ENCODE peak calls at places on chromosomes 6 and 20, in four cellular contexts. B, L, Z and U are unnamed samples.

GRCh38 chr6:118320652-118321051 is 227.4 kb upstream of the PLN start:
- DNase-seq in Z (peak), B (no peak), L (no peak), U (peak)

GRCh38 chr6:5135783-5136376 is 50.7 kb downstream of the PPP1R3G start:
- DNase-seq in Z (peak), L (no peak), B (no peak), U (no peak)

GRCh38 chr20:18653736-18654447 is 66.0 kb downstream of the DTD1 start:
- DNase-seq in L (no peak), Z (no peak), B (no peak), U (no peak)

GRCh38 chr20:52539891-52540290 is 348.3 kb upstream of the ZFP64 start:
- DNase-seq in B (no peak), Z (no peak), L (no peak), U (no peak)

GRCh38 chr6:69622230-69622629 is 174.6 kb downstream of the LMBRD1 start:
- DNase-seq in Z (peak), L (peak), B (peak), U (no peak)

GRCh38 chr6:48036316-48036715 is 74.7 kb downstream of the PTCHD4 start:
- DNase-seq in B (no peak), Z (no peak), L (no peak), U (no peak)

GRCh38 chr20:1241456-1241855 is 15.6 kb downstream of the RAD21L1 start:
- DNase-seq in Z (no peak), B (no peak), L (no peak), U (no peak)

GRCh38 chr6:20160541-20161283 is 51.6 kb downstream of the MBOAT1 start:
- DNase-seq in L (no peak), Z (no peak), B (no peak), U (no peak)

GRCh38 chr20:34008477-34008876 is 14.8 kb downstream of the RALY start:
- DNase-seq in Z (no peak), B (no peak), L (no peak), U (no peak)

GRCh38 chr20:36093804-36094145 is 60.8 kb upstream of the EPB41L1 start:
- DNase-seq in L (no peak), Z (no peak), B (no peak), U (no peak)

GRCh38 chr20:39473533-39473932 is 511.4 kb downstream of the DHX35 start:
- DNase-seq in L (no peak), Z (no peak), B (no peak), U (no peak)

GRCh38 chr6:124881898-124882579 is 80.2 kb upstream of the RNF217 start:
- DNase-seq in B (no peak), Z (no peak), L (no peak), U (peak)

GRCh38 chr6:100466410-100467143 is 1.9 kb upstream of the SIM1 start:
- DNase-seq in L (no peak), B (no peak), Z (no peak), U (no peak)

GRCh38 chr6:166361080-166361429 is 18.7 kb upstream of the SFT2D1 start:
- DNase-seq in L (peak), B (no peak), Z (no peak), U (peak)

GRCh38 chr6:97110626-97111025 is 172.4 kb downstream of the MMS22L start:
- DNase-seq in Z (no peak), B (no peak), L (no peak), U (no peak)

GRCh38 chr20:25281541-25281991 is 33.7 kb downstream of the PYGB start:
- DNase-seq in B (no peak), Z (peak), L (no peak), U (no peak)

GRCh38 chr6:37005061-37005810 is at the start of gene FGD2:
- DNase-seq in Z (no peak), L (no peak), B (peak), U (no peak)
- H3K27ac ChIP-seq in Z (no peak), L (peak), B (no peak), U (no peak)

GRCh38 chr20:6008254-6008653 is 45.6 kb downstream of the LRRN4 start:
- DNase-seq in B (no peak), L (peak), Z (peak), U (peak)
- H3K27ac ChIP-seq in B (no peak), L (peak), Z (peak), U (peak)

GRCh38 chr20:46635514-46636091 is 15.7 kb downstream of the SLC13A3 start:
- DNase-seq in B (peak), Z (no peak), L (no peak), U (peak)
- H3K27ac ChIP-seq in B (peak), Z (no peak), L (no peak), U (no peak)

GRCh38 chr20:58897493-58897892 is 45.0 kb downstream of the GNAS start:
- DNase-seq in B (no peak), Z (no peak), L (no peak), U (no peak)

GRCh38 chr20:58899518-58899917 is 47.0 kb downstream of the GNAS start:
- DNase-seq in B (no peak), Z (no peak), L (no peak), U (no peak)

GRCh38 chr20:58896820-58897219 is 44.3 kb downstream of the GNAS start:
- DNase-seq in Z (no peak), L (no peak), B (no peak), U (no peak)

GRCh38 chr20:58900292-58900931 is 47.9 kb downstream of the GNAS start:
- DNase-seq in L (no peak), B (no peak), Z (no peak), U (peak)

DNA sequence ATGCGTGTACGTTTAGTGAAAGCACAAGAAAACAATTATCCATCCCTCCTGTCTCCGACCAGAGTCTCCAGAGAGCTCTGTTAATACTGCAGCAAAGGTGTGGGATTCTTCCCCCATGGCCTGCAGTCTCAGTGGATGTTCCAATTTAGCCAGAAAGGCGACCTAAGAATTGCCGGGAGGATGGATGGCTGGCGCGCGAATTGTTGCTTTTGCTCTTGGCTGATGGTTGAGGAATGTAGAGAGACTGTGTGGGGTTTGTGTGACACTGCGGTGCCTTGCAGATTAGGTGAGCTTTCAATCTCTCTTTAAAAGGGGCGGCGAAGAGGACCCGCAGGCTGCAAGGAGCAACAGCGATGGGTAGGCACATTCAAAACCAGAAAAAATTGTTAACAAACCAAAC is 46.1 kb downstream of the GNAS start:
- DNase-seq in Z (no peak), L (no peak), B (no peak), U (no peak)
- H3K27ac ChIP-seq in Z (no peak), L (no peak), B (no peak), U (peak)

DNA sequence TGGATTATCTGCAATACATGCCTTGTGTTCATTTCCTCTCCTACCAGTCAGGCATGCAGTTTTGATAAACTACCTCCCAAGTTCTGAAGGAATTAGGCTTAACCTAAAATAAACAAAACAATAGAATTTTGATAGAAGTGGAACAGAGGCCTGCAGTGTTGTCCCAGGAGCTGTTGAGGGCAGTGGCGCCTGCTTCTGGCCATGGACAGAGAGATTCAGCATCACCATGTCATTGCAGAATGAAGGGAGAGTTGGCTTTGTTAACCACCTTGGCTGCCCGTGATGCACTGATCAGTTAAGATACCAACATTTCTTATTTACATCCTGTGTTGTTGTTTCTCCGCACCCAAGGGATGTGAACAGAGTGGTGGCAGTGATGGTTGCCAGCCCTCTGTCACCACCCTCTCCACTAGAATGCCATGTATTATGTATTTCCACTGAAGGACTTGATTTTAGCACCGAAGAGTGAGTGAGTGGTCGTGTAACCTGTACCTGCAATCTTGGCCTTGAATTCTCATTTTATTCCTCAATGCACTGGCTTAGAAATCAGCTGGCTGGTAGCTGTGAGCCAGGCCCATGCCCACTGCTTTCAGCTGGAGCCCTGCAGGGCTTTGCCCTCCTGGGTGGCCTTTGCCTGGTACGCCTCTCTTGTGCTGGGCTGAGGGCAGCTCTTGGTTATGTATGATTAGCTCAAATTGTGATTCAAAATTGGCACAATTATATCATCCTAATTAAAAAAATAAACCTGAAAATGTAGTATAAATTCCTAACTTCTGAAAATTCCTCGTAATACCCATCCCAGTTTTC is 56.5 kb downstream of the SHLD1 start:
- DNase-seq in Z (no peak), B (no peak), L (no peak), U (no peak)
- H3K27ac ChIP-seq in Z (no peak), B (no peak), L (no peak), U (no peak)

DNA sequence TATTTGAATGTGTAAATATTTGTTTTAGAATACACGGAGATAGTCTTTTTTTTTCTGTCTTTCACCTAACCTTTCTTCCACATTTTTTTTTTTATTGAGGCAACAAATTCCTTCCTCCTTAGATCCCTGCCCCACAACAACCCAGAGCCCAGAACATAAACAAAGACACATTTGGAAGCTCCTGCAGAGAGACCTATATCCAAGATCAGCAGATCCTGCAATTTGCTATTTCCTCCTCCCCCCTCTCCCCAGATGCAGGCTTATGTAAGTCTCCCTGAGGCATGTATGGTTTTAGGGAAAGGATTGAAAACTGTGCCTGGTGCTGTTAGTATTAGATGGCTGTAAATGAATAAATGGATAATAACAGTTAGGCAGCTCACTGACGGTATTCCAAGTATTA is 608.2 kb upstream of the CITED2 start:
- DNase-seq in L (no peak), Z (no peak), B (no peak), U (peak)
- H3K27ac ChIP-seq in L (no peak), Z (no peak), B (no peak), U (peak)

DNA sequence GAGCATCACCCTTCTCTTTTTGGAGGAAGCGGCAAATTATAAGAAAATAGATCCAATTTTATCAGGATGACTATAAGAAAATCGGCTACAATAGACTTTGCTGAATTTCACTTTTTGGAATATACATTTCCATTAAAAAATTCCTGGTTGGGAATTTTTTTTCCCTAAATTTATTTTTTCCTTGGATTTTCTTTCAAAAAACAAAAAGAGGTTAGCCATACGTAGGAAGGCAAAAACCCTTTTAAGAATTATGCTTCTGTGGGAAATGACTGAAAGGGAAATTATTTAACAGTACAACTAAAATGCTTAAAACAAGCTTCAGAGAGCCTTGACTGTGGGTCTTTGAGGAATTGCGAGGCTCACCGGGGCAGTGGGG is 86.9 kb downstream of the SLC22A23 start:
- DNase-seq in B (no peak), L (no peak), Z (no peak), U (no peak)
- H3K27ac ChIP-seq in B (no peak), L (no peak), Z (peak), U (no peak)

GRCh38 chr6:90559931-90560330 is 26.9 kb downstream of the MAP3K7 start:
- DNase-seq in L (no peak), B (peak), Z (no peak), U (no peak)
- H3K27ac ChIP-seq in L (no peak), B (no peak), Z (no peak), U (no peak)

GRCh38 chr6:41733349-41733706 is 2.1 kb downstream of the TFEB start:
- DNase-seq in B (no peak), L (no peak), Z (no peak), U (no peak)
- H3K27ac ChIP-seq in B (no peak), L (peak), Z (peak), U (peak)